ENCODE peak calls at places on chromosomes 7 and 10, in eight cellular contexts. N, J, X, V, M, F, Z and L are unnamed samples.

GRCh38 chr7:133570321-133570720 is 317.4 kb downstream of the EXOC4 start:
- DNase-seq in M (no peak), J (no peak), V (no peak), X (no peak), F (no peak), N (no peak), Z (no peak), L (no peak)

GRCh38 chr7:77783111-77783510 is 15.1 kb downstream of the TMEM60 start:
- DNase-seq in V (no peak), J (no peak), F (no peak), Z (no peak), X (no peak), N (no peak), M (no peak), L (no peak)

GRCh38 chr10:71769279-71769823 is 4.0 kb downstream of the VSIR start:
- DNase-seq in M (no peak), F (no peak), V (no peak), J (no peak), Z (no peak), N (no peak), X (no peak), L (no peak)

GRCh38 chr7:157016352-157017041 is 6.0 kb upstream of the MNX1 start:
- DNase-seq in F (peak; percentile 60), N (no peak), M (no peak), V (no peak), J (no peak), X (no peak), Z (no peak), L (no peak)

GRCh38 chr7:26625286-26625685 is 239.1 kb downstream of the SKAP2 start:
- DNase-seq in F (peak; percentile 10), J (no peak), V (no peak), Z (no peak), X (no peak), M (no peak), N (no peak), L (no peak)

GRCh38 chr10:16867556-16867955 is 50.3 kb upstream of the RSU1 start:
- DNase-seq in N (no peak), X (no peak), J (peak; percentile 19), V (no peak), F (no peak), Z (no peak), M (no peak), L (no peak)

GRCh38 chr10:78777466-78778256 is 291.1 kb upstream of the ZMIZ1 start:
- DNase-seq in Z (no peak), M (no peak), F (no peak), J (no peak), X (peak; percentile 83), N (no peak), V (no peak), L (peak; percentile 77)

GRCh38 chr10:93437946-93438795 is 44.0 kb downstream of the MYOF start:
- DNase-seq in J (no peak), V (no peak), M (no peak), X (no peak), N (no peak), F (peak; percentile 76), Z (peak; percentile 45), L (no peak)

GRCh38 chr7:149853157-149853556 is 15.0 kb downstream of the ZNF862 start:
- DNase-seq in X (no peak), M (peak; percentile 15), N (no peak), Z (no peak), V (no peak), F (no peak), J (no peak), L (no peak)

GRCh38 chr7:120402801-120403200 is 129.8 kb downstream of the KCND2 start:
- DNase-seq in Z (no peak), J (no peak), V (no peak), X (no peak), N (no peak), M (no peak), F (no peak), L (no peak)

GRCh38 chr7:25353191-25353590 is 124.9 kb upstream of the NPVF start:
- DNase-seq in V (no peak), M (no peak), N (no peak), F (no peak), Z (no peak), X (no peak), J (no peak), L (no peak)

GRCh38 chr7:115679976-115680375 is 350.6 kb downstream of the TFEC start:
- DNase-seq in F (no peak), V (no peak), Z (peak; percentile 59), X (no peak), M (no peak), N (no peak), J (peak; percentile 38), L (peak; percentile 50)

GRCh38 chr7:36484265-36484664 is 94.6 kb downstream of the ANLN start:
- DNase-seq in X (no peak), N (no peak), J (no peak), M (no peak), Z (no peak), V (no peak), F (no peak), L (no peak)

GRCh38 chr7:36487756-36488336 is 98.2 kb downstream of the ANLN start:
- DNase-seq in J (peak; percentile 59), V (no peak), Z (peak; percentile 71), N (no peak), F (no peak), M (no peak), X (no peak), L (peak; percentile 32)

GRCh38 chr7:36490335-36490940 is 100.8 kb downstream of the ANLN start:
- DNase-seq in X (no peak), Z (no peak), J (no peak), F (no peak), N (no peak), V (no peak), M (no peak), L (no peak)

GRCh38 chr7:36486336-36486735 is 96.7 kb downstream of the ANLN start:
- DNase-seq in F (no peak), V (no peak), Z (no peak), X (no peak), J (no peak), N (no peak), M (no peak), L (peak; percentile 52)
- H3K27ac ChIP-seq in F (no peak overlapping the region), V (no peak overlapping the region), Z (no peak overlapping the region), X (no peak overlapping the region), J (no peak overlapping the region), N (no peak overlapping the region), M (no peak overlapping the region), L (no peak overlapping the region)

GRCh38 chr10:129873351-129873750 is 90.7 kb downstream of the EBF3 start:
- DNase-seq in F (no peak), X (no peak), V (no peak), M (no peak), J (no peak), Z (no peak), N (no peak), L (no peak)

GRCh38 chr10:129880191-129880590 is 83.9 kb downstream of the EBF3 start:
- DNase-seq in X (no peak), V (no peak), Z (no peak), J (no peak), M (no peak), N (no peak), F (no peak), L (no peak)

GRCh38 chr10:129875993-129876727 is 87.9 kb downstream of the EBF3 start:
- DNase-seq in F (no peak), J (no peak), V (no peak), N (no peak), Z (no peak), M (no peak), X (no peak), L (no peak)

GRCh38 chr10:129881641-129882040 is 82.4 kb downstream of the EBF3 start:
- DNase-seq in F (no peak), M (no peak), X (no peak), N (no peak), V (no peak), Z (no peak), J (no peak), L (no peak)

DNA sequence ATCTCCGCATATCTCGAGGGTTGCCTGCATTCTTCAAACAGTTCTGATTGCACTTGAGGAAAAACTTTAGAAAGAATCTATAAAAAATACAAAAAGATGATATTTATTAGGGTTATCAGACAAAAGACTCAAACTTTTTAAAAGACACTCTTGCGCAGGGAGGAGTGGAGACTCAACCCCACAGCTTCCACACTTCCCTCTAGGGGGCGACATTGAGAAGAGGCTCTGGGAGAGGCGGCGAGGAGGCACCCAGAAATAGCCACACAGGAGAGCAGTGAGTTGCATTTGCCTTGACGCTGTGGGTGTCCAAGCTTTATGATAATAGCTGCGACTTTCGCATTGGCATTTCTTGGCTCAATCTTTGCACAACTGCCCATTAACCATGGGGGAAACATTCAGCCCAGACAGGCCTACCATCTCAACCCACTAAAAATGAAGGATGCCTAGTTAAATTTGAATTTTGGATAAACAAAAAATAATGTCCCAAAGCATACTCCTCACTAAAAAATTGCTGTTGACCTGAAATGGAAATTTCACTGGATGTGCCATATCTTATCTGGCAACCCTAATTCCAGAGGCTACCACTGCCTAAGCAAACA is 86.2 kb downstream of the EBF3 start:
- DNase-seq in V (no peak), M (no peak), N (no peak), J (no peak), X (no peak), F (peak; percentile 76), Z (peak; percentile 22), L (peak; percentile 45)
- TF ChIP-seq CTCF in V (no peak), M (peak; percentile 26), N (no peak), J (peak; percentile 61), X (peak; percentile 38), F (peak; percentile 80), Z (peak; percentile 32), L (no peak)

GRCh38 chr7:139776486-139777303 is 1.1 kb downstream of the HIPK2 start:
- DNase-seq in J (no peak), Z (peak; percentile 31), V (peak; percentile 28), X (no peak), M (no peak), N (no peak), F (peak; percentile 53), L (peak; percentile 37)
- TF ChIP-seq POLR2A in J (no peak), Z (no peak), V (peak; percentile 40), X (no peak), M (no peak), N (no peak), F (no peak), L (no peak)

DNA sequence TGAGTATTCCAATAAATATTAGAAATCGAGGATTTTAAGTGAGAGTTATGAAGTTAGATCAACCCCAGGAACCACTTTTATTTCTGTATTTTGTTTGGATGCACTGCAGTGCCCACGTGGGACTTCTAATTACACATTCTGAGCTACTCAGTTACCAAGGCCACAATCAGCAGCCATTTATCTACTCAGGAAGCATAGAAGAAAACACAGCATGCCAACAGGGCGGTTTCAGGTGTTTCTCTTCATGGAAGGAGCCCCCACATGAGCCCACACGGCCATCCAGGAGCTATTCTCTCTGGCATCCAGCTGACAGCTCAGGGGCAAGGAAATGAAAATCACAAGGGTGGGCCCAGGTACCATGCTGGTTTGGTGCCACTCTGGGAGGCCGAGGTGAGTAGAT is 266.5 kb upstream of the MKLN1 start:
- DNase-seq in J (no peak), X (no peak), N (no peak), M (no peak), Z (no peak), V (no peak), F (no peak), L (no peak)
- H3K27ac ChIP-seq in J (no peak overlapping the region), X (no peak overlapping the region), N (no peak overlapping the region), M (no peak overlapping the region), Z (no peak overlapping the region), V (peak overlapping the region; percentile 80), F (no peak overlapping the region), L (no peak overlapping the region)